ENCODE peak calls at places on chromosomes 13 and 19, in ten cellular contexts. One of them, this sample, is unnamed.
A peak's percentile ranks its signal among the peaks of the same experiment; 100 is the strongest.

GRCh38 chr13:44300895-44301638 is 72.6 kb upstream of the SERP2 start:
- DNase-seq in GM13977: peak; percentile 33
- DNase-seq in PC-3: peak; percentile 89
- DNase-seq in fibroblast of mammary gland: peak; percentile 91
- DNase-seq in pancreas: peak; percentile 73
- DNase-seq in HFF-Myc: peak; percentile 70
- DNase-seq in right lobe of liver: peak; percentile 58
- DNase-seq in A172: peak; percentile 88
- DNase-seq in NCI-H2171: peak; percentile 35
- DNase-seq in GM19239: peak; percentile 7
- DNase-seq in this sample: no peak

GRCh38 chr13:75271851-75272250 is 210.1 kb downstream of the TBC1D4 start:
- DNase-seq in NCI-H2171: no peak
- DNase-seq in A172: no peak
- DNase-seq in GM19239: no peak
- DNase-seq in pancreas: no peak
- DNase-seq in fibroblast of mammary gland: peak; percentile 23
- DNase-seq in right lobe of liver: no peak
- DNase-seq in PC-3: no peak
- DNase-seq in HFF-Myc: no peak
- DNase-seq in GM13977: no peak
- DNase-seq in this sample: no peak

GRCh38 chr19:9107375-9107774 is at the start of gene OR7G2:
- DNase-seq in GM19239: no peak
- DNase-seq in A172: no peak
- DNase-seq in fibroblast of mammary gland: no peak
- DNase-seq in right lobe of liver: no peak
- DNase-seq in HFF-Myc: no peak
- DNase-seq in PC-3: no peak
- DNase-seq in GM13977: no peak
- DNase-seq in pancreas: no peak
- DNase-seq in NCI-H2171: no peak
- DNase-seq in this sample: no peak

GRCh38 chr19:42191855-42192254 is 25.6 kb downstream of the DEDD2 start:
- DNase-seq in GM19239: no peak
- DNase-seq in HFF-Myc: peak; percentile 51
- DNase-seq in A172: peak; percentile 84
- DNase-seq in pancreas: no peak
- DNase-seq in fibroblast of mammary gland: peak; percentile 93
- DNase-seq in right lobe of liver: no peak
- DNase-seq in NCI-H2171: peak; percentile 9
- DNase-seq in PC-3: peak; percentile 96
- DNase-seq in GM13977: no peak
- DNase-seq in this sample: no peak

GRCh38 chr13:46211521-46212351 is at the start of gene LRRC63:
- DNase-seq in NCI-H2171: no peak
- DNase-seq in PC-3: peak; percentile 61
- DNase-seq in pancreas: peak; percentile 40
- DNase-seq in HFF-Myc: no peak
- DNase-seq in A172: peak; percentile 57
- DNase-seq in right lobe of liver: peak; percentile 84
- DNase-seq in GM13977: peak; percentile 79
- DNase-seq in GM19239: peak; percentile 52
- DNase-seq in fibroblast of mammary gland: peak; percentile 41
- DNase-seq in this sample: no peak

GRCh38 chr13:44188257-44188656 is 185.4 kb upstream of the SERP2 start:
- DNase-seq in NCI-H2171: no peak
- DNase-seq in HFF-Myc: no peak
- DNase-seq in GM19239: no peak
- DNase-seq in GM13977: no peak
- DNase-seq in fibroblast of mammary gland: peak; percentile 76
- DNase-seq in PC-3: peak; percentile 92
- DNase-seq in pancreas: no peak
- DNase-seq in right lobe of liver: no peak
- DNase-seq in A172: peak; percentile 64
- DNase-seq in this sample: no peak

GRCh38 chr13:108077284-108077683 is 138.1 kb downstream of the LIG4 start:
- DNase-seq in right lobe of liver: no peak
- DNase-seq in GM13977: no peak
- DNase-seq in HFF-Myc: no peak
- DNase-seq in NCI-H2171: no peak
- DNase-seq in fibroblast of mammary gland: no peak
- DNase-seq in GM19239: no peak
- DNase-seq in A172: no peak
- DNase-seq in PC-3: no peak
- DNase-seq in pancreas: no peak
- DNase-seq in this sample: no peak

GRCh38 chr13:37995052-37995451 is 125.5 kb upstream of the TRPC4 start:
- DNase-seq in fibroblast of mammary gland: no peak
- DNase-seq in NCI-H2171: no peak
- DNase-seq in HFF-Myc: peak; percentile 5
- DNase-seq in PC-3: no peak
- DNase-seq in GM13977: no peak
- DNase-seq in A172: peak; percentile 4
- DNase-seq in right lobe of liver: no peak
- DNase-seq in GM19239: no peak
- DNase-seq in pancreas: no peak
- DNase-seq in this sample: no peak

GRCh38 chr13:94186470-94186869 is 293.0 kb downstream of the DCT start:
- DNase-seq in A172: no peak
- DNase-seq in fibroblast of mammary gland: no peak
- DNase-seq in GM13977: no peak
- DNase-seq in HFF-Myc: no peak
- DNase-seq in PC-3: no peak
- DNase-seq in NCI-H2171: no peak
- DNase-seq in GM19239: no peak
- DNase-seq in pancreas: no peak
- DNase-seq in right lobe of liver: no peak
- DNase-seq in this sample: no peak

GRCh38 chr13:111210945-111211469 is 95.9 kb downstream of the ARHGEF7 start:
- DNase-seq in GM13977: no peak
- DNase-seq in HFF-Myc: no peak
- DNase-seq in PC-3: no peak
- DNase-seq in A172: no peak
- DNase-seq in right lobe of liver: no peak
- DNase-seq in fibroblast of mammary gland: no peak
- DNase-seq in GM19239: no peak
- DNase-seq in pancreas: no peak
- DNase-seq in NCI-H2171: no peak
- DNase-seq in this sample: no peak